ENCODE peak calls at places on chromosomes 1 and 21, in six cellular contexts. L, P, W, V, E and O are unnamed samples. For H3K9me3, the result is how much of the 10 kb centered on the place peaks cover.

GRCh38 chr1:218779341-218779831 is 394.3 kb upstream of the LYPLAL1 start:
- DNase-seq in L (no peak), P (no peak), W (no peak), V (no peak), E (no peak), O (no peak)

GRCh38 chr1:173267453-173267945 is 60.4 kb upstream of the TNFSF4 start:
- DNase-seq in L (no peak), P (no peak), W (no peak), V (no peak), E (no peak), O (no peak)

GRCh38 chr21:42056996-42057689 is 14.0 kb upstream of the UMODL1 start:
- DNase-seq in L (peak), P (no peak), W (peak), V (no peak), E (no peak), O (no peak)

GRCh38 chr1:183840140-183840539 is 35.2 kb downstream of the RGL1 start:
- DNase-seq in L (no peak), P (no peak), W (no peak), V (no peak), E (no peak), O (no peak)

GRCh38 chr1:76687324-76688018 is 179.8 kb upstream of the ST6GALNAC5 start:
- DNase-seq in L (peak), P (no peak), W (no peak), V (no peak), E (no peak), O (no peak)

GRCh38 chr21:36211660-36212512 is 55.3 kb downstream of the DOP1B start:
- DNase-seq in L (no peak), P (no peak), W (no peak), V (no peak), E (no peak), O (no peak)

GRCh38 chr1:194466706-194467105 is 1280.3 kb upstream of the B3GALT2 start:
- DNase-seq in L (no peak), P (no peak), W (no peak), V (no peak), E (no peak), O (no peak)

GRCh38 chr1:96524100-96524499 is 197.5 kb upstream of the PTBP2 start:
- DNase-seq in L (no peak), P (no peak), W (no peak), V (no peak), E (no peak), O (no peak)

GRCh38 chr21:42474043-42474831 is 21.8 kb downstream of the RSPH1 start:
- DNase-seq in L (peak), P (no peak), W (peak), V (no peak), E (no peak), O (no peak)

GRCh38 chr21:44524412-44525371 is 15.3 kb downstream of the KRTAP10-1 start:
- DNase-seq in L (no peak), P (no peak), W (no peak), V (no peak), E (no peak), O (no peak)

DNA sequence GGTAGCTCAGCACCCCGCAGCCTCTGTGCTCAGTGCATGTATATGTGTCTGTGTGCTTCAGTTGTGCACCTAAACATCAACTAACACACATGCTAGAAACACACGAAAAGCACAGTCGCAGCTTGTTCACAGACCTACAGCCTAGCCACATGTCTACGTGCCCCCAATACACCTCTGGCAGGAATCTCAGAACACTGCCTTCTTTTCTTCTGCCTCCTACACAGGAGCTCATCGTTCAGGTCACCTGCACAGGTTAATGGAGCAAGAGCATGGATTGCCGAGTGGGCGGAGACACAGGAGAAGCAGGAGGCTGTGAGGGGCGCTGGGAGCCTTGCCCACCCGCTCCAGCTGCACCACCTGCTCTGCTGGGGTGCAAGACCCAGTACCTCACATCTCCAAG is 31.6 kb downstream of the CTNNBIP1 start:
- DNase-seq in L (no peak), P (no peak), W (no peak), V (no peak), E (no peak), O (no peak)
- H3K27ac ChIP-seq in L (no peak), P (no peak), W (no peak), V (no peak), E (no peak), O (no peak)

GRCh38 chr1:247064309-247064708 is 14.3 kb downstream of the ZNF670 start:
- DNase-seq in L (no peak), P (no peak), W (no peak), V (no peak), E (no peak), O (no peak)
- H3K9me3 ChIP-seq in L (under half), P (under half), W (under half), V (half or more), E (under half), O (under half)

GRCh38 chr1:234756857-234757256 is 146.9 kb upstream of the IRF2BP2 start:
- DNase-seq in L (no peak), P (no peak), W (no peak), V (no peak), E (no peak), O (no peak)

GRCh38 chr1:234752927-234753326 is 142.9 kb upstream of the IRF2BP2 start:
- DNase-seq in L (no peak), P (no peak), W (no peak), V (no peak), E (no peak), O (no peak)

GRCh38 chr1:234756066-234756783 is 146.2 kb upstream of the IRF2BP2 start:
- DNase-seq in L (no peak), P (no peak), W (no peak), V (no peak), E (no peak), O (no peak)

GRCh38 chr1:234753979-234754378 is 144.0 kb upstream of the IRF2BP2 start:
- DNase-seq in L (no peak), P (no peak), W (no peak), V (no peak), E (no peak), O (no peak)

DNA sequence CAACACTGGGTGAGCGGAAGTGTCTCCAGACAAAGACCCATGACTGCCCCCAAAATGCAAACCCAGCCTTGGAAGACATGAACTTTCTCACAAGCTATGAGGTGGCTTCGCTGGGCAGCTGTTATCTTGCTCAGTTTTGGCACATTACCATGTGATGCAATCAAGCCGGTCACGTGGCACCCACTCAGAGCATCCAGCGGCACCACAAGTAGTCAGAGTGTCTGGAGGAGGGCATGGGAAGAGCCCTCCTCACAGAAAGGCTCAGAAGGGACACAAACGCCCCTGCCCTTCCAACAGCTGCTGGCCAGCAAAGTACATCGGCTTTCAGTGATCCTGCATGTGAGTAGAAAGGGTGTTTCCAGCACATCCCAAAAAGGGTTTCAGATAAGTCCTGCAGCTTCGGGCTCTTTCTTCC is 145.5 kb upstream of the IRF2BP2 start:
- DNase-seq in L (peak), P (peak), W (peak), V (no peak), E (no peak), O (no peak)
- H3K27ac ChIP-seq in L (no peak), P (no peak), W (no peak), V (peak), E (no peak), O (no peak)

GRCh38 chr21:8991968-8992621 is 1529.3 kb upstream of the TPTE start:
- DNase-seq in L (no peak), P (no peak), W (no peak), V (peak), E (no peak), O (no peak)
- H3K9me3 ChIP-seq in L (under half), P (under half), W (under half), V (under half), E (under half), O (half or more)

DNA sequence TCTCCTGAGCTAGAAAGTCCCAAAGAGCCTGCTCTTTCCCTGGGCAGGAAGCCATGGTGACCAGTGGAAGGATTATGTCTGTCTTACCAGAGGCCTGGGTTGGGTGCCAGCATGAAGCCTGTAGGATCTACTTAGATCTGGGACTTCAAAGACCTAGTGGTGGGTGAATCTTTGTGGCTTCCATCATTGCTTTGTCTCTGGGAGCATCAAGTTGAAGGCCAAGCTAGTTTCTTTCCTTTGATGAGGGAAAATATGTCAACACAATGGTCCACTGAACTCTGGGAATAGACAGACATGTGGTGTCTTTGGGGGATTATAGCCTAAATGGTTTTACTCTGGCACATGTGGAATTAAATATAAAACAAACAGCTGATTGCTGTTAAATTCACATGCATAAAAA is 100.5 kb upstream of the HOOK1 start:
- DNase-seq in L (no peak), P (no peak), W (no peak), V (no peak), E (no peak), O (no peak)
- H3K27ac ChIP-seq in L (no peak), P (no peak), W (no peak), V (no peak), E (no peak), O (no peak)

GRCh38 chr1:31458287-31458896 is 45.4 kb downstream of the SERINC2 start:
- DNase-seq in L (no peak), P (no peak), W (no peak), V (no peak), E (no peak), O (no peak)
- H3K9me3 ChIP-seq in L (under half), P (under half), W (under half), V (under half), E (under half), O (under half)

GRCh38 chr1:221118938-221119320 is 239.7 kb downstream of the HLX start:
- DNase-seq in L (no peak), P (no peak), W (no peak), V (no peak), E (no peak), O (no peak)

GRCh38 chr1:221118176-221118937 is 239.1 kb downstream of the HLX start:
- DNase-seq in L (no peak), P (no peak), W (no peak), V (no peak), E (no peak), O (no peak)

GRCh38 chr1:221122501-221122900 is 243.3 kb downstream of the HLX start:
- DNase-seq in L (no peak), P (no peak), W (no peak), V (no peak), E (no peak), O (no peak)

GRCh38 chr1:221117133-221117532 is 237.9 kb downstream of the HLX start:
- DNase-seq in L (no peak), P (no peak), W (no peak), V (no peak), E (no peak), O (no peak)

DNA sequence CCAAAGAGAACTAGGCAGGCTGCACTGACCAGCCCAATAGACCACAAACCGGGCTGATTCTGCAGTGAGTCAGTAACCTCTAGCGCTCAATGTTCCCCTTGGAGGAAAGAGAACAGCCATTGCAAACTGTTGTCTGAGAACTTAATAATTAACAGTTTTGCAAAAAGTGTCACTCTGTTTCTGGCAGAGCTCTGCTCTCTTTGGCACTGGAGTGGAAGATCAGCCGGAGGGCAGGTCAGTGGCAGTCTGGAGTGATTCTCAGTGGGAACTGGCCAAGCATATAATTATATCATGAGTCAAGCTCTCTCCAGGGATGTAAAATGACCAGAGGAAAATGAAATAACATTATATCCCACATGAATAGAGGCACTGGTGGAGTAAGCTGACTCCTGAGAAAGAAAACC is 238.3 kb downstream of the HLX start:
- DNase-seq in L (peak), P (peak), W (no peak), V (no peak), E (no peak), O (no peak)
- H3K27ac ChIP-seq in L (no peak), P (peak), W (peak), V (no peak), E (no peak), O (no peak)

DNA sequence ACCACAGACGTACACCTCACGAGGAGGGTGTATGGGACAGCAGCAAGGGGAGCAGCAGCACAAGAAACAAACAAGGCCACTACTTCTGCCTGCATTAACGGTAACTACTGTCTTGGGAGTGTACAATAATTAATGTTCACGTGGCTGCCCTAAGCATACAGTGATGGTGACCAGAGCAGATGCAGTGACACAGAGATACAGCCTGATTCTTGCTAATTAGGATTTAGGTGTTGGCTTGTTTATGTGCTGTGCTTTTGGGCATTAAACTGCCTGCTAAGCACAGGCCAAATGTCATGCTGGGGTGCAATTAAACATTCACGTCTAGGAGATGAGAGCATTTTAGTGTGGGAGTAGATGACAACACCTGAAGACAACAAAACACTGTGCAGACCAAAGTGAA is 7.2 kb downstream of the ZNF669 start:
- DNase-seq in L (no peak), P (no peak), W (no peak), V (no peak), E (no peak), O (no peak)
- H3K9me3 ChIP-seq in L (under half), P (under half), W (under half), V (under half), E (under half), O (half or more)

GRCh38 chr1:90926971-90927370 is 94.9 kb downstream of the ZNF644 start:
- DNase-seq in L (no peak), P (no peak), W (no peak), V (no peak), E (no peak), O (no peak)
- H3K27ac ChIP-seq in L (no peak), P (no peak), W (no peak), V (no peak), E (no peak), O (no peak)

GRCh38 chr1:248618119-248618518 is 16.8 kb downstream of the OR2T11 start:
- DNase-seq in L (no peak), P (no peak), W (no peak), V (no peak), E (no peak), O (no peak)
- H3K9me3 ChIP-seq in L (under half), P (under half), W (under half), V (under half), E (under half), O (under half)